ENCODE peak calls at places on chromosomes 2 and 18, in five cellular contexts. L is MM.1S, A is H9, M is mammary epithelial cell, R is right cardiac atrium. C is an unnamed sample. For H3K27me3, the result is how much of the 10 kb centered on the place peaks cover.

GRCh38 chr2:65630643-65631042 is 198.2 kb upstream of the SPRED2 start:
- DNase-seq in M (peak), R (no peak), A (no peak), L (no peak), C (peak)

GRCh38 chr2:74498500-74499268 is 719 bp downstream of the LBX2 start:
- DNase-seq in M (peak), A (peak), L (no peak), R (no peak), C (no peak)

GRCh38 chr2:242031481-242032019 is 162.0 kb downstream of the RTP5 start:
- DNase-seq in M (peak), A (peak), L (no peak), R (no peak), C (no peak)

GRCh38 chr2:13481201-13481600 is 764.5 kb downstream of the TRIB2 start:
- DNase-seq in A (no peak), L (no peak), R (no peak), M (peak), C (no peak)

GRCh38 chr2:64652231-64653173 is 1.2 kb downstream of the SERTAD2 start:
- DNase-seq in M (peak), R (peak), L (peak), A (no peak), C (peak)

GRCh38 chr18:58998421-58999203 is 133.9 kb downstream of the ZNF532 start:
- DNase-seq in M (peak), R (peak), A (no peak), L (no peak), C (peak)

GRCh38 chr2:178280261-178280852 is 86.0 kb downstream of the OSBPL6 start:
- DNase-seq in R (no peak), A (no peak), L (peak), M (peak), C (no peak)

GRCh38 chr2:169190197-169190775 is 120.9 kb downstream of the DHRS9 start:
- DNase-seq in M (no peak), A (no peak), R (no peak), L (no peak), C (no peak)

GRCh38 chr2:98932164-98932563 is 3.9 kb downstream of the CRACDL start:
- DNase-seq in L (no peak), M (no peak), R (no peak), A (no peak), C (no peak)

GRCh38 chr2:237669628-237670351 is 42.4 kb downstream of the LRRFIP1 start:
- DNase-seq in M (no peak), A (no peak), R (peak), L (no peak), C (peak)

GRCh38 chr2:134774786-134775641 is 56.2 kb upstream of the TMEM163 start:
- DNase-seq in A (no peak), M (peak), R (no peak), L (no peak), C (no peak)

GRCh38 chr2:10162586-10163497 is 40.3 kb downstream of the RRM2 start:
- DNase-seq in L (no peak), A (peak), R (no peak), M (no peak), C (no peak)

GRCh38 chr2:216774620-216775019 is 79.3 kb upstream of the IGFBP5 start:
- DNase-seq in M (peak), L (no peak), R (peak), A (no peak), C (peak)

GRCh38 chr2:241924069-241924908 is 54.8 kb downstream of the RTP5 start:
- DNase-seq in A (no peak), R (no peak), M (no peak), L (no peak), C (no peak)

GRCh38 chr2:128286011-128286721 is 32.5 kb downstream of the HS6ST1 start:
- DNase-seq in M (no peak), L (no peak), A (no peak), R (peak), C (no peak)

GRCh38 chr2:238108423-238109201 is 8.5 kb downstream of the ESPNL start:
- DNase-seq in A (peak), R (peak), L (peak), M (no peak), C (no peak)

GRCh38 chr2:120108749-120109148 is 95.9 kb downstream of the EPB41L5 start:
- DNase-seq in M (peak), A (no peak), R (no peak), L (no peak), C (no peak)

GRCh38 chr18:23924813-23925212 is 89.7 kb upstream of the TTC39C start:
- DNase-seq in M (no peak), R (no peak), L (no peak), A (no peak), C (no peak)

GRCh38 chr2:66596229-66596628 is 161.3 kb downstream of the MEIS1 start:
- DNase-seq in M (peak), A (no peak), L (no peak), R (no peak), C (no peak)

GRCh38 chr2:172836386-172837200 is 100.9 kb downstream of the RAPGEF4 start:
- DNase-seq in M (peak), R (no peak), L (no peak), A (no peak), C (no peak)

GRCh38 chr2:172408143-172408766 is 19.1 kb upstream of the ITGA6 start:
- DNase-seq in R (no peak), M (peak), A (no peak), L (no peak), C (no peak)

GRCh38 chr2:121093735-121094520 is 191.1 kb downstream of the TFCP2L1 start:
- DNase-seq in L (no peak), R (no peak), M (no peak), A (no peak), C (no peak)

GRCh38 chr2:109537565-109538221 is 76.1 kb downstream of the SEPTIN10 start:
- DNase-seq in M (no peak), L (no peak), R (no peak), A (no peak), C (no peak)

GRCh38 chr2:232117413-232117812 is 155.9 kb downstream of the DIS3L2 start:
- DNase-seq in A (peak), M (no peak), L (no peak), R (no peak), C (no peak)

GRCh38 chr2:195659114-195659513 is 2.1 kb downstream of the SLC39A10 start:
- DNase-seq in L (no peak), R (no peak), A (no peak), M (no peak), C (no peak)

GRCh38 chr2:231376857-231377256 is 18.7 kb upstream of the B3GNT7 start:
- DNase-seq in R (no peak), M (no peak), L (no peak), A (peak), C (no peak)

GRCh38 chr2:102618452-102619413 is 620 bp upstream of the SLC9A2 start:
- DNase-seq in R (peak), M (peak), L (no peak), A (peak), C (no peak)

GRCh38 chr2:102619414-102620319 is at the start of gene SLC9A2:
- DNase-seq in L (peak), R (peak), M (peak), A (peak), C (no peak)

GRCh38 chr2:102622646-102623045 is 3.3 kb downstream of the SLC9A2 start:
- DNase-seq in A (no peak), M (no peak), R (no peak), L (no peak), C (no peak)

GRCh38 chr2:102620367-102620766 is 1.0 kb downstream of the SLC9A2 start:
- DNase-seq in M (peak), L (no peak), R (no peak), A (peak), C (no peak)

DNA sequence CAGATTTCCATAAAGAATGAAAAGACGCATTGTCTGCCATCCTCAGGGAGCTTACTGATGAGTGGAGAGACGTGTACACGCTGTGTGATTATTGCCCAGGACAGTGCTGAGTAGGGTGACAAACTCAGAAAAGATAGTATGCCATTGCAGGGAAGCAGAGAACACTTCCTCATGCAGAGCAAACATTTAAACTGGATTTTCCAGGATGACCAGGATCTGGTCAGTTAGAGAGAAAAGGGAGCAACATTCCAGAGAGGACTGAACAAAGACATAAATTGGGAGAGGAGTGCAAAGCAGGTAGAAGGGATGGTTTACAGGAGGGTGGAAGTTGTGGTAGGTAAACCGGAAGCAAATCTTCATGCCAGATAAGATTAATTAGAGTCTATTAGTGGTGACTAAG is 2.3 kb downstream of the SLC9A2 start:
- DNase-seq in A (no peak), M (no peak), R (no peak), L (no peak), C (no peak)
- H3K27me3 ChIP-seq in A (under half), M (under half), R (under half), L (under half), C (under half)

DNA sequence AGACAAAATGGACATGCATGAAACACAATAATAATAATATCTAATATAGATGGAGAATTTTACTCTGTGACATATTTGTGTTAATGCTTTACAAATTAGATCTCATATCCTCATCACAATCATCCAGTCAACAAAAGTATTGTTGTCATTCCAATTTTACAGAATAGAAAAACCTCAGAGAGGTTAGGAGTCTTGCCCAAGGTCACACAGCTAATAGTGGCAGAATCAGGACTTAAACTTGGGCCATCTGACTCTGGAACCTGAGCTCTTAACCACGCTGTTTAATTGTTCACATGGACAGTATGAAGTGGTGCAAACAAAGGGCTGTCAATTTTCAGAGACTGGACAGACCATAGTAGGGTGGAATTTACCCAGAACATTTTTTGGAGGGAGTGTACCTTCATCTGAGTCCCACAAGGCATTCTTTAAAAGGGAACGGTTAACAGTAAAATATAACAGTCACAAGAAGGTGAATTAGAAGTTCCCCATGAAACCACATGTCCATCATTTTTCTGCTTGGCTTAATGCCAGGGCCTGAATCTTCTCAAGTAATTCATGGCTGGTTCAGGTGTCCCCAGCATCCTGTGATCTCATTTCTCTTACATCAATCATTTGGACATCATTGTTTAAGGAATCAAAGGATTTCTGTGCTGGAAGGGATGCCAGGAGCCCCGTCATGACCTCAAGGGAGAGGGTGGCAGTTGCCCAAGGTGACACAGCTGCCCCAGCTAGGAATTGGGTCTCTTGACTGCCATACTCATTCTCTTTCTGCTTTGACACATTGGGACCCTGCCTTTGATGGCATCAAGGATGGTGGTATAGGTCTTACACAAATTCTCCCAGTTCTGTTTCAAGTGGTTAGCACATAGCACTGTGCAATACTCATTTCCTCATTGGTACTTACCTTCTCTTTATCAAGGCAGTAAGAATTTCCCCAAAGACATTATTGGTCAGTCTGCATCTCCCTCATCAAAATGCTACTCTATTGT is 35.6 kb upstream of the CCDC93 start:
- DNase-seq in A (no peak), L (peak), R (no peak), M (no peak), C (no peak)
- H3K27me3 ChIP-seq in A (under half), L (under half), R (under half), M (under half), C (under half)

GRCh38 chr2:202034249-202035088 is 814 bp downstream of the FZD7 start:
- DNase-seq in A (no peak), R (peak), M (peak), L (peak), C (peak)

GRCh38 chr2:202033317-202034248 is at the start of gene FZD7:
- DNase-seq in L (peak), R (peak), M (peak), A (peak), C (peak)

GRCh38 chr2:202036601-202037037 is 3.0 kb downstream of the FZD7 start:
- DNase-seq in R (no peak), A (no peak), L (no peak), M (peak), C (peak)

GRCh38 chr2:202035941-202036372 is 2.3 kb downstream of the FZD7 start:
- DNase-seq in M (peak), R (no peak), A (no peak), L (no peak), C (peak)

GRCh38 chr2:202035089-202035940 is 1.7 kb downstream of the FZD7 start:
- DNase-seq in M (peak), R (peak), L (no peak), A (peak), C (peak)
- H3K27me3 ChIP-seq in M (under half), R (under half), L (under half), A (under half), C (under half)

GRCh38 chr2:46303233-46303632 is 6.0 kb downstream of the EPAS1 start:
- DNase-seq in L (no peak), A (no peak), R (no peak), M (no peak), C (no peak)

GRCh38 chr2:46302005-46302696 is 4.9 kb downstream of the EPAS1 start:
- DNase-seq in L (no peak), R (no peak), M (no peak), A (no peak), C (no peak)

GRCh38 chr2:46305177-46305576 is 8.0 kb downstream of the EPAS1 start:
- DNase-seq in R (no peak), L (no peak), A (no peak), M (no peak), C (no peak)

GRCh38 chr2:46304635-46305034 is 7.4 kb downstream of the EPAS1 start:
- DNase-seq in M (no peak), R (no peak), A (no peak), L (no peak), C (no peak)

GRCh38 chr2:46303822-46304221 is 6.6 kb downstream of the EPAS1 start:
- DNase-seq in L (no peak), A (no peak), M (no peak), R (no peak), C (no peak)
- H3K27me3 ChIP-seq in L (under half), A (under half), M (under half), R (under half), C (under half)

GRCh38 chr2:175293776-175294175 is 112.3 kb upstream of the ATP5MC3 start:
- DNase-seq in A (no peak), R (no peak), M (peak), L (no peak), C (no peak)
- H3K27me3 ChIP-seq in A (under half), R (under half), M (under half), L (under half), C (under half)

GRCh38 chr2:218982312-218983262 is 2.4 kb downstream of the FEV start:
- DNase-seq in A (no peak), R (no peak), L (peak), M (no peak), C (no peak)
- H3K27me3 ChIP-seq in A (half or more), R (under half), L (half or more), M (half or more), C (under half)

GRCh38 chr2:112140413-112140802 is 2.2 kb downstream of the FBLN7 start:
- DNase-seq in M (no peak), R (no peak), L (no peak), A (no peak), C (no peak)

GRCh38 chr2:112142525-112143078 is 4.4 kb downstream of the FBLN7 start:
- DNase-seq in R (no peak), L (no peak), M (no peak), A (no peak), C (no peak)

GRCh38 chr2:112143150-112143549 is 5.0 kb downstream of the FBLN7 start:
- DNase-seq in L (no peak), R (no peak), M (no peak), A (no peak), C (no peak)

GRCh38 chr2:112140899-112141622 is 2.9 kb downstream of the FBLN7 start:
- DNase-seq in L (no peak), A (no peak), M (no peak), R (no peak), C (no peak)

DNA sequence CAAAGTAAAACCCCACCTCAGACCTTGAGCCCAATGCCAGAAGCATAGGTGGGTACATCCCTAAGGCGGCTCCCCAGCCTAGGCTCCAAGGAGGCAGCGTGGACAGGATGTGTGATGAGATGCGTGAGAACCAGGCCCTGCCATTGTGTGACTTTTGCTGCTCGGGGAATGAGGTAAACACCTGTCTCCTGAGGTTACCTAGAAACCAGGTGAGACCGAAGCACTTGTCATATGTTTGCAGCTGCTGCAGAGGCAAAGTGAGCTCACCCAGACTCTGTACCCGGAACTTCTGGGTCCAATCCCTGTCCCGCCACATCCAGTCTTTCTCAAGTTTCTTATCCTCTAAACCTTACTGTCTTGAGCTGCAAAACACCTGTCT is 3.4 kb downstream of the FBLN7 start:
- DNase-seq in A (no peak), R (no peak), M (no peak), L (no peak), C (no peak)
- H3K27me3 ChIP-seq in A (under half), R (under half), M (under half), L (under half), C (under half)

GRCh38 chr2:161424179-161424763 is 8.2 kb downstream of the TBR1 start:
- DNase-seq in L (no peak), A (peak), R (no peak), M (no peak), C (no peak)

GRCh38 chr2:161424992-161425391 is 8.9 kb downstream of the TBR1 start:
- DNase-seq in R (no peak), A (no peak), M (no peak), L (no peak), C (no peak)

GRCh38 chr2:161420406-161421025 is 4.4 kb downstream of the TBR1 start:
- DNase-seq in R (no peak), M (no peak), L (no peak), A (no peak), C (no peak)

GRCh38 chr2:161423351-161424178 is 7.5 kb downstream of the TBR1 start:
- DNase-seq in M (no peak), L (no peak), R (peak), A (peak), C (no peak)

DNA sequence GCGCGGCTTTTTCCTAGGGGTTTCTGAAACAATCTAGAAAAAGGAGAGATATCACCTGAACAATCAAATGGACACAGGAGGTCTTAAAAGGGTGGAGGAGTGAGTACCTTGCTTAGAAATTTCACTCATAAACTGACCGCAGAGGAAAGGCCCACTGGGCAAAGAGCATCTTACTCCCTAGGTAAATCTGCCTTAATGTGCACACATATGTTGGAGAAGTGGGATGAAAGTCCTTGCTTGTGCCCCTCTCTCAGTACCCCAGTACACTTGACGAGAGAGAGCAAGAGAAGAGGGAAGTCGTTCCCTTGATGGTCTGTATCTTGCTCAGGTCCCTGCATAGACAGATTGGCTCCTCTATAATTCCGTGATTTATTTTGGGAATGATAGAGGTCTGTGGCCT is 6.7 kb downstream of the TBR1 start:
- DNase-seq in R (no peak), M (no peak), L (no peak), A (no peak), C (no peak)
- H3K27me3 ChIP-seq in R (under half), M (half or more), L (under half), A (half or more), C (half or more)

GRCh38 chr18:48683197-48683596 is 144.4 kb downstream of the CTIF start:
- DNase-seq in L (no peak), M (no peak), R (no peak), A (no peak), C (no peak)
- H3K27me3 ChIP-seq in L (under half), M (under half), R (under half), A (under half), C (under half)

C was measured in uterus.